ENCODE peak calls at places on chromosome 1, in eight cellular contexts. One of them, this sample, is unnamed.
A peak's percentile ranks its signal among the peaks of the same experiment; 100 is the strongest.

GRCh38 chr1:235018161-235018560 is 110.5 kb downstream of the TOMM20 start:
- DNase-seq in K562: no peak
- DNase-seq in breast epithelium: peak; percentile 94
- DNase-seq in heart left ventricle: no peak
- DNase-seq in testis: no peak
- DNase-seq in effector memory CD4-positive, alpha-beta T cell: no peak
- DNase-seq in DND-41: no peak
- DNase-seq in naive thymus-derived CD4-positive, alpha-beta T cell: no peak
- DNase-seq in this sample: peak; percentile 77

GRCh38 chr1:145979746-145980435 is 15.4 kb downstream of the POLR3GL start:
- DNase-seq in breast epithelium: no peak
- DNase-seq in K562: no peak
- DNase-seq in naive thymus-derived CD4-positive, alpha-beta T cell: peak; percentile 48
- DNase-seq in testis: no peak
- DNase-seq in DND-41: no peak
- DNase-seq in heart left ventricle: peak; percentile 52
- DNase-seq in effector memory CD4-positive, alpha-beta T cell: no peak
- DNase-seq in this sample: no peak

GRCh38 chr1:150362721-150363425 is 1.1 kb upstream of the RPRD2 start:
- DNase-seq in effector memory CD4-positive, alpha-beta T cell: no peak
- DNase-seq in K562: no peak
- DNase-seq in breast epithelium: no peak
- DNase-seq in DND-41: no peak
- DNase-seq in testis: peak; percentile 41
- DNase-seq in heart left ventricle: no peak
- DNase-seq in naive thymus-derived CD4-positive, alpha-beta T cell: peak; percentile 30
- DNase-seq in this sample: peak; percentile 48

GRCh38 chr1:217342105-217342504 is 288.8 kb downstream of the GPATCH2 start:
- DNase-seq in breast epithelium: no peak
- DNase-seq in DND-41: no peak
- DNase-seq in effector memory CD4-positive, alpha-beta T cell: no peak
- DNase-seq in K562: no peak
- DNase-seq in naive thymus-derived CD4-positive, alpha-beta T cell: no peak
- DNase-seq in testis: no peak
- DNase-seq in heart left ventricle: no peak
- DNase-seq in this sample: no peak

GRCh38 chr1:234315588-234315987 is 57.7 kb upstream of the COA6 start:
- DNase-seq in DND-41: no peak
- DNase-seq in heart left ventricle: no peak
- DNase-seq in testis: no peak
- DNase-seq in effector memory CD4-positive, alpha-beta T cell: no peak
- DNase-seq in naive thymus-derived CD4-positive, alpha-beta T cell: no peak
- DNase-seq in K562: no peak
- DNase-seq in breast epithelium: no peak
- DNase-seq in this sample: no peak

GRCh38 chr1:239952348-239953307 is 139.1 kb upstream of the FMN2 start:
- DNase-seq in DND-41: no peak
- DNase-seq in breast epithelium: no peak
- DNase-seq in K562: peak; percentile 21
- DNase-seq in effector memory CD4-positive, alpha-beta T cell: no peak
- DNase-seq in heart left ventricle: no peak
- DNase-seq in naive thymus-derived CD4-positive, alpha-beta T cell: no peak
- DNase-seq in testis: peak; percentile 26
- DNase-seq in this sample: peak; percentile 29

GRCh38 chr1:227744668-227745067 is 9.4 kb downstream of the SNAP47 start:
- DNase-seq in heart left ventricle: no peak
- DNase-seq in naive thymus-derived CD4-positive, alpha-beta T cell: no peak
- DNase-seq in testis: no peak
- DNase-seq in effector memory CD4-positive, alpha-beta T cell: no peak
- DNase-seq in DND-41: no peak
- DNase-seq in K562: no peak
- DNase-seq in breast epithelium: no peak
- DNase-seq in this sample: no peak

GRCh38 chr1:53115403-53116306 is 26.8 kb downstream of the SLC1A7 start:
- DNase-seq in naive thymus-derived CD4-positive, alpha-beta T cell: no peak
- DNase-seq in effector memory CD4-positive, alpha-beta T cell: no peak
- DNase-seq in heart left ventricle: no peak
- DNase-seq in K562: peak; percentile 76
- DNase-seq in breast epithelium: no peak
- DNase-seq in testis: peak; percentile 79
- DNase-seq in DND-41: no peak
- DNase-seq in this sample: peak; percentile 74

GRCh38 chr1:220159026-220159425 is 65.1 kb downstream of the IARS2 start:
- DNase-seq in DND-41: no peak
- DNase-seq in testis: no peak
- DNase-seq in naive thymus-derived CD4-positive, alpha-beta T cell: no peak
- DNase-seq in heart left ventricle: no peak
- DNase-seq in breast epithelium: no peak
- DNase-seq in effector memory CD4-positive, alpha-beta T cell: no peak
- DNase-seq in K562: no peak
- DNase-seq in this sample: no peak

GRCh38 chr1:26125382-26125781 is 13.8 kb downstream of the PDIK1L start:
- DNase-seq in effector memory CD4-positive, alpha-beta T cell: no peak
- DNase-seq in naive thymus-derived CD4-positive, alpha-beta T cell: no peak
- DNase-seq in heart left ventricle: no peak
- DNase-seq in K562: no peak
- DNase-seq in testis: no peak
- DNase-seq in DND-41: no peak
- DNase-seq in breast epithelium: no peak
- DNase-seq in this sample: no peak
- H3K27ac ChIP-seq in effector memory CD4-positive, alpha-beta T cell: peak overlapping the region; percentile 56
- H3K27ac ChIP-seq in naive thymus-derived CD4-positive, alpha-beta T cell: peak overlapping the region; percentile 57
- H3K27ac ChIP-seq in heart left ventricle: no peak overlapping the region
- H3K27ac ChIP-seq in K562: peak overlapping the region; percentile 99
- H3K27ac ChIP-seq in testis: no peak overlapping the region
- H3K27ac ChIP-seq in DND-41: peak overlapping the region; percentile 95
- H3K27ac ChIP-seq in breast epithelium: no peak overlapping the region
- H3K27ac ChIP-seq in this sample: no peak overlapping the region

GRCh38 chr1:153049211-153049610 is 8.1 kb downstream of the SPRR2A start:
- DNase-seq in effector memory CD4-positive, alpha-beta T cell: no peak
- DNase-seq in heart left ventricle: no peak
- DNase-seq in breast epithelium: no peak
- DNase-seq in naive thymus-derived CD4-positive, alpha-beta T cell: no peak
- DNase-seq in DND-41: no peak
- DNase-seq in K562: no peak
- DNase-seq in testis: no peak
- DNase-seq in this sample: no peak
- H3K4me1 ChIP-seq in effector memory CD4-positive, alpha-beta T cell: no peaks in the 10 kb centered on the region
- H3K4me1 ChIP-seq in heart left ventricle: no peaks in the 10 kb centered on the region
- H3K4me1 ChIP-seq in breast epithelium: no peaks in the 10 kb centered on the region
- H3K4me1 ChIP-seq in naive thymus-derived CD4-positive, alpha-beta T cell: no peaks in the 10 kb centered on the region
- H3K4me1 ChIP-seq in DND-41: no peaks in the 10 kb centered on the region
- H3K4me1 ChIP-seq in K562: no peaks in the 10 kb centered on the region
- H3K4me1 ChIP-seq in testis: no peaks in the 10 kb centered on the region
- H3K4me1 ChIP-seq in this sample: no peaks in the 10 kb centered on the region

GRCh38 chr1:204263240-204263848 is 49.6 kb upstream of the GOLT1A start:
- DNase-seq in heart left ventricle: peak; percentile 65
- DNase-seq in breast epithelium: no peak
- DNase-seq in testis: no peak
- DNase-seq in naive thymus-derived CD4-positive, alpha-beta T cell: no peak
- DNase-seq in DND-41: no peak
- DNase-seq in K562: no peak
- DNase-seq in effector memory CD4-positive, alpha-beta T cell: no peak
- DNase-seq in this sample: peak; percentile 59
- H3K4me3 ChIP-seq in heart left ventricle: no peak overlapping the region
- H3K4me3 ChIP-seq in breast epithelium: no peak overlapping the region
- H3K4me3 ChIP-seq in testis: no peak overlapping the region
- H3K4me3 ChIP-seq in naive thymus-derived CD4-positive, alpha-beta T cell: no peak overlapping the region
- H3K4me3 ChIP-seq in DND-41: no peak overlapping the region
- H3K4me3 ChIP-seq in K562: no peak overlapping the region
- H3K4me3 ChIP-seq in effector memory CD4-positive, alpha-beta T cell: no peak overlapping the region
- H3K4me3 ChIP-seq in this sample: peak overlapping the region; percentile 28

GRCh38 chr1:244817415-244817894 is 18.0 kb upstream of the COX20 start:
- DNase-seq in naive thymus-derived CD4-positive, alpha-beta T cell: no peak
- DNase-seq in effector memory CD4-positive, alpha-beta T cell: no peak
- DNase-seq in breast epithelium: no peak
- DNase-seq in DND-41: no peak
- DNase-seq in K562: no peak
- DNase-seq in heart left ventricle: no peak
- DNase-seq in testis: no peak
- DNase-seq in this sample: no peak
- H3K27ac ChIP-seq in naive thymus-derived CD4-positive, alpha-beta T cell: no peak overlapping the region
- H3K27ac ChIP-seq in effector memory CD4-positive, alpha-beta T cell: no peak overlapping the region
- H3K27ac ChIP-seq in breast epithelium: no peak overlapping the region
- H3K27ac ChIP-seq in DND-41: no peak overlapping the region
- H3K27ac ChIP-seq in K562: no peak overlapping the region
- H3K27ac ChIP-seq in heart left ventricle: no peak overlapping the region
- H3K27ac ChIP-seq in testis: no peak overlapping the region
- H3K27ac ChIP-seq in this sample: no peak overlapping the region

GRCh38 chr1:23529146-23530088 is 1.6 kb downstream of the E2F2 start:
- DNase-seq in testis: peak; percentile 88
- DNase-seq in breast epithelium: no peak
- DNase-seq in heart left ventricle: no peak
- DNase-seq in naive thymus-derived CD4-positive, alpha-beta T cell: no peak
- DNase-seq in effector memory CD4-positive, alpha-beta T cell: no peak
- DNase-seq in K562: peak; percentile 50
- DNase-seq in DND-41: peak; percentile 53
- DNase-seq in this sample: peak; percentile 66
- H3K4me1 ChIP-seq in testis: peaks cover 38% of the 10 kb centered on the region
- H3K4me1 ChIP-seq in breast epithelium: peaks cover 20% of the 10 kb centered on the region
- H3K4me1 ChIP-seq in heart left ventricle: peaks cover 32% of the 10 kb centered on the region
- H3K4me1 ChIP-seq in naive thymus-derived CD4-positive, alpha-beta T cell: peaks cover 76% of the 10 kb centered on the region
- H3K4me1 ChIP-seq in effector memory CD4-positive, alpha-beta T cell: peaks cover 93% of the 10 kb centered on the region
- H3K4me1 ChIP-seq in K562: peaks cover 59% of the 10 kb centered on the region
- H3K4me1 ChIP-seq in DND-41: peaks cover 67% of the 10 kb centered on the region
- H3K4me1 ChIP-seq in this sample: peaks cover 62% of the 10 kb centered on the region

GRCh38 chr1:215133532-215133931 is 51.0 kb downstream of the KCNK2 start:
- DNase-seq in DND-41: no peak
- DNase-seq in breast epithelium: no peak
- DNase-seq in naive thymus-derived CD4-positive, alpha-beta T cell: no peak
- DNase-seq in testis: no peak
- DNase-seq in heart left ventricle: no peak
- DNase-seq in effector memory CD4-positive, alpha-beta T cell: no peak
- DNase-seq in K562: no peak
- DNase-seq in this sample: no peak
- H3K4me3 ChIP-seq in DND-41: no peak overlapping the region
- H3K4me3 ChIP-seq in breast epithelium: no peak overlapping the region
- H3K4me3 ChIP-seq in naive thymus-derived CD4-positive, alpha-beta T cell: no peak overlapping the region
- H3K4me3 ChIP-seq in testis: no peak overlapping the region
- H3K4me3 ChIP-seq in heart left ventricle: no peak overlapping the region
- H3K4me3 ChIP-seq in effector memory CD4-positive, alpha-beta T cell: no peak overlapping the region
- H3K4me3 ChIP-seq in K562: no peak overlapping the region
- H3K4me3 ChIP-seq in this sample: no peak overlapping the region